ENCODE peak calls at places on chromosomes 11 and 22, in four cellular contexts. H, C, S and E are unnamed samples.

GRCh38 chr22:35620624-35621245 is 3.6 kb upstream of the MB start:
- DNase-seq in H (no peak), C (no peak), S (no peak), E (no peak)

GRCh38 chr11:75500742-75501141 is 25.0 kb downstream of the GDPD5 start:
- DNase-seq in H (no peak), C (no peak), S (no peak), E (no peak)

GRCh38 chr11:126537492-126537891 is 182.0 kb downstream of the ST3GAL4 start:
- DNase-seq in H (no peak), C (no peak), S (no peak), E (no peak)

GRCh38 chr11:134046681-134047449 is 22.0 kb upstream of the JAM3 start:
- DNase-seq in H (no peak), C (no peak), S (no peak), E (peak)

GRCh38 chr11:100640071-100640470 is 47.0 kb upstream of the ARHGAP42 start:
- DNase-seq in H (no peak), C (no peak), S (no peak), E (no peak)

GRCh38 chr22:20646906-20647305 is 127.0 kb upstream of the SERPIND1 start:
- DNase-seq in H (no peak), C (no peak), S (no peak), E (no peak)

GRCh38 chr11:78857688-78858087 is 283.0 kb upstream of the NARS2 start:
- DNase-seq in H (no peak), C (no peak), S (no peak), E (no peak)

GRCh38 chr22:21587803-21588611 is 20.5 kb downstream of the UBE2L3 start:
- DNase-seq in H (no peak), C (no peak), S (no peak), E (no peak)

GRCh38 chr22:49373289-49373666 is 454.4 kb downstream of the BRD1 start:
- DNase-seq in H (no peak), C (no peak), S (no peak), E (peak)

GRCh38 chr11:60786811-60787567 is 1.9 kb downstream of the MS4A10 start:
- DNase-seq in H (no peak), C (no peak), S (peak), E (peak)

GRCh38 chr11:107040447-107041444 is 22.5 kb upstream of the GUCY1A2 start:
- DNase-seq in H (no peak), C (peak), S (no peak), E (no peak)

GRCh38 chr22:50540352-50540751 is 5.3 kb upstream of the KLHDC7B start:
- DNase-seq in H (no peak), C (no peak), S (no peak), E (no peak)

GRCh38 chr22:49966716-49967332 is 6.3 kb downstream of the PIM3 start:
- DNase-seq in H (no peak), C (peak), S (peak), E (no peak)

GRCh38 chr11:129230006-129230405 is 37.9 kb upstream of the ARHGAP32 start:
- DNase-seq in H (peak), C (no peak), S (no peak), E (no peak)

GRCh38 chr22:25235547-25236290 is 16.3 kb downstream of the CRYBB2 start:
- DNase-seq in H (peak), C (peak), S (peak), E (peak)

GRCh38 chr22:49202226-49202625 is 625.4 kb downstream of the BRD1 start:
- DNase-seq in H (no peak), C (no peak), S (no peak), E (peak)

GRCh38 chr22:50267591-50268390 is 2.4 kb downstream of the MAPK11 start:
- DNase-seq in H (no peak), C (no peak), S (peak), E (no peak)

GRCh38 chr22:30697975-30698374 is 3.3 kb downstream of the OSBP2 start:
- DNase-seq in H (no peak), C (no peak), S (no peak), E (no peak)

GRCh38 chr11:102314784-102315183 is 2.5 kb upstream of the BIRC3 start:
- DNase-seq in H (no peak), C (no peak), S (no peak), E (no peak)

GRCh38 chr11:130088217-130088616 is 18.5 kb downstream of the APLP2 start:
- DNase-seq in H (no peak), C (no peak), S (no peak), E (no peak)

GRCh38 chr11:63999349-64000025 is 13.2 kb downstream of the OTUB1 start:
- DNase-seq in H (no peak), C (peak), S (peak), E (no peak)

GRCh38 chr11:65793144-65793581 is 6.3 kb downstream of the OVOL1 start:
- DNase-seq in H (no peak), C (no peak), S (no peak), E (no peak)

GRCh38 chr11:75432911-75433321 is at the start of gene KLHL35:
- DNase-seq in H (no peak), C (no peak), S (no peak), E (no peak)

GRCh38 chr22:50544746-50545253 is 899 bp upstream of the KLHDC7B start:
- DNase-seq in H (no peak), C (no peak), S (no peak), E (no peak)

GRCh38 chr11:45333023-45333422 is 46.9 kb upstream of the SYT13 start:
- DNase-seq in H (no peak), C (no peak), S (no peak), E (no peak)

GRCh38 chr11:18384157-18384641 is 10.2 kb upstream of the LDHA start:
- DNase-seq in H (no peak), C (peak), S (peak), E (no peak)

GRCh38 chr11:126132319-126132718 is 69.7 kb upstream of the CDON start:
- DNase-seq in H (no peak), C (no peak), S (no peak), E (peak)

GRCh38 chr11:134331565-134332188 is at the start of gene GLB1L2:
- DNase-seq in H (no peak), C (peak), S (peak), E (no peak)

GRCh38 chr11:72493426-72494108 is 59.2 kb upstream of the CLPB start:
- DNase-seq in H (no peak), C (no peak), S (no peak), E (no peak)

GRCh38 chr11:134045799-134046635 is 22.9 kb upstream of the JAM3 start:
- DNase-seq in H (no peak), C (peak), S (no peak), E (peak)

GRCh38 chr11:3202305-3202704 is 16.3 kb downstream of the MRGPRG start:
- DNase-seq in H (no peak), C (no peak), S (no peak), E (no peak)

GRCh38 chr11:128483211-128483788 is 104.1 kb downstream of the ETS1 start:
- DNase-seq in H (no peak), C (no peak), S (no peak), E (no peak)

GRCh38 chr11:68632802-68633201 is 51.5 kb upstream of the GAL start:
- DNase-seq in H (peak), C (peak), S (no peak), E (no peak)

GRCh38 chr11:64597671-64598101 is 6.7 kb downstream of the SLC22A12 start:
- DNase-seq in H (no peak), C (no peak), S (no peak), E (peak)

GRCh38 chr11:28142724-28143123 is 34.5 kb downstream of the METTL15 start:
- DNase-seq in H (no peak), C (no peak), S (no peak), E (no peak)

GRCh38 chr11:14202263-14203173 is 156.5 kb downstream of the RRAS2 start:
- DNase-seq in H (no peak), C (no peak), S (no peak), E (no peak)

GRCh38 chr22:37633693-37634504 is 5.6 kb upstream of the SH3BP1 start:
- DNase-seq in H (no peak), C (peak), S (peak), E (no peak)
- TF ChIP-seq CTCF in H (no peak), C (no peak), S (peak), E (peak)

GRCh38 chr11:94794287-94795168 is 26.4 kb downstream of the AMOTL1 start:
- DNase-seq in H (no peak), C (no peak), S (peak), E (no peak)

GRCh38 chr11:94792453-94792852 is 24.3 kb downstream of the AMOTL1 start:
- DNase-seq in H (no peak), C (no peak), S (no peak), E (no peak)

GRCh38 chr11:94791216-94791889 is 23.2 kb downstream of the AMOTL1 start:
- DNase-seq in H (no peak), C (no peak), S (no peak), E (no peak)

GRCh38 chr11:94793822-94794221 is 25.7 kb downstream of the AMOTL1 start:
- DNase-seq in H (no peak), C (no peak), S (no peak), E (no peak)

GRCh38 chr11:94793002-94793401 is 24.8 kb downstream of the AMOTL1 start:
- DNase-seq in H (no peak), C (no peak), S (no peak), E (no peak)
- TF ChIP-seq CTCF in H (no peak), C (no peak), S (no peak), E (no peak)

GRCh38 chr22:34111210-34111824 is 191.0 kb upstream of the LARGE1 start:
- DNase-seq in H (no peak), C (peak), S (peak), E (no peak)
- TF ChIP-seq CTCF in H (peak), C (peak), S (no peak), E (peak)

GRCh38 chr11:122108828-122109227 is 7.2 kb downstream of the BLID start:
- DNase-seq in H (no peak), C (no peak), S (no peak), E (no peak)

GRCh38 chr11:122107045-122107444 is 9.0 kb downstream of the BLID start:
- DNase-seq in H (no peak), C (no peak), S (no peak), E (no peak)

GRCh38 chr11:122109932-122110331 is 6.1 kb downstream of the BLID start:
- DNase-seq in H (no peak), C (no peak), S (no peak), E (no peak)

GRCh38 chr11:122107566-122107965 is 8.4 kb downstream of the BLID start:
- DNase-seq in H (no peak), C (no peak), S (no peak), E (no peak)

GRCh38 chr11:122108192-122108799 is 7.7 kb downstream of the BLID start:
- DNase-seq in H (no peak), C (peak), S (no peak), E (no peak)
- TF ChIP-seq CTCF in H (peak), C (peak), S (peak), E (peak)

GRCh38 chr22:40679249-40679963 is at the start of gene MCHR1:
- DNase-seq in H (no peak), C (peak), S (peak), E (no peak)

GRCh38 chr22:40681451-40681850 is 2.2 kb downstream of the MCHR1 start:
- DNase-seq in H (no peak), C (no peak), S (no peak), E (no peak)

GRCh38 chr22:40680819-40681183 is 1.5 kb downstream of the MCHR1 start:
- DNase-seq in H (no peak), C (no peak), S (no peak), E (no peak)

GRCh38 chr22:40678493-40679248 is 613 bp upstream of the MCHR1 start:
- DNase-seq in H (no peak), C (no peak), S (no peak), E (no peak)

DNA sequence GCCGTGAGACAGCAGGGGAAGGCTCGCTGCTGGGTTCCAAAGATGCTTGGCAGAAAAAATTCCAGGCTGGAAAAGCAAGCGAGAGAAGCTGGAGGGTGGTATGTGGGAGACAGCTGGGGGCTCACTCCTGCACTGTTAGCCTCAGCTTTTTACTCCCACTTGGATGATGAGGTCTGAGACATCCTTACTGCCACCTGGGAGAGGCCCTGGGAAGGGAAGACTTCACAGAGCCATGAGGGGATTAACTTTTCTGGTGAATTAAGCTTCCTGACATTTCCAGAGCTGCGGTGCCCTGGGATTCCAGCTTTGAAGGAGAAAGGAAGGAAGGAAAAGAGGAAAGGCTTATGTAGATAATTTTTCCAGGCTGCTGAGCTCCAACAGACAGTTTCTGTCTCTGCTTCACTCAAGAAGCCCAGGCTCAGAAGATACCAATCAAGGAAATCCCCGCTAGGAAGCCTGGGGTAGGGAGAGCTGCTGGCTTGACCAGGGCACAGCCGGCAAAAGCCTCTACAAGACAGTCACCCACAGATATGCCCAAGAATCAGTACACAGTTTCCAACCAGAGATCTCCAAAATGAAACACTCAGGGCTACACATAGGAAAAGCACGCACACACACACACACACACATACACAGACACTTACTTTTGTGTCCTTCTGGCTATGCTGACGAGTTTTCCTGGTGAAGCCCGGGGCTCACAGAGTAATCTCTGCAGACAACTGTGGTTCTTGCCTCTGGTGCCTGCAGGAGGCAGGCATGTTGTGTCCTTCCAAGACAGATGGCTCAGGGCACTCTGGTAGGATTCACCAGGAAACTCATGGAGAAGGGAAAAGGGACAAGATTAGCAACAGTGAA is 907 bp downstream of the MCHR1 start:
- DNase-seq in H (no peak), C (no peak), S (no peak), E (no peak)
- TF ChIP-seq CTCF in H (no peak), C (no peak), S (no peak), E (peak)

GRCh38 chr22:17167486-17167885 is 8.4 kb upstream of the HDHD5 start:
- DNase-seq in H (no peak), C (no peak), S (peak), E (no peak)

GRCh38 chr22:17162731-17163130 is 3.7 kb upstream of the HDHD5 start:
- DNase-seq in H (no peak), C (no peak), S (no peak), E (no peak)

GRCh38 chr22:17159504-17159951 is 451 bp upstream of the HDHD5 start:
- DNase-seq in H (no peak), C (no peak), S (peak), E (no peak)

GRCh38 chr22:17161991-17162390 is 2.9 kb upstream of the HDHD5 start:
- DNase-seq in H (no peak), C (no peak), S (no peak), E (no peak)

GRCh38 chr22:17164392-17165024 is 5.4 kb upstream of the HDHD5 start:
- DNase-seq in H (no peak), C (no peak), S (no peak), E (no peak)
- TF ChIP-seq CTCF in H (peak), C (peak), S (no peak), E (peak)

GRCh38 chr11:1001682-1002081 is 34.8 kb downstream of the MUC6 start:
- DNase-seq in H (no peak), C (no peak), S (no peak), E (no peak)
- TF ChIP-seq CTCF in H (no peak), C (no peak), S (no peak), E (no peak)